ENCODE peak calls at places on chromosomes 13 and 19, in four cellular contexts. N, J, H and C are unnamed samples.

GRCh38 chr19:49916839-49917733 is 11.9 kb upstream of the ATF5 start:
- ATAC-seq in N (no peak), J (peak; percentile 28), H (peak; percentile 25), C (peak; percentile 11)

GRCh38 chr13:27088619-27089018 is 83.0 kb downstream of the USP12 start:
- ATAC-seq in N (no peak), J (no peak), H (no peak), C (no peak)

GRCh38 chr19:10820173-10820572 is 15.8 kb downstream of the TMED1 start:
- ATAC-seq in N (no peak), J (no peak), H (no peak), C (no peak)

GRCh38 chr19:10010247-10010691 is at the start of gene COL5A3:
- ATAC-seq in N (peak; percentile 21), J (no peak), H (peak; percentile 39), C (peak; percentile 80)

GRCh38 chr13:99971576-99972189 is at the start of gene ZIC5:
- ATAC-seq in N (no peak), J (no peak), H (no peak), C (no peak)

GRCh38 chr13:110157718-110158117 is 149.2 kb downstream of the COL4A1 start:
- ATAC-seq in N (no peak), J (no peak), H (peak; percentile 29), C (no peak)

GRCh38 chr13:21872795-21873194 is 201.9 kb downstream of the FGF9 start:
- ATAC-seq in N (no peak), J (no peak), H (no peak), C (peak; percentile 46)

GRCh38 chr19:23972161-23972560 is 57.5 kb downstream of the ZNF726 start:
- ATAC-seq in N (no peak), J (no peak), H (no peak), C (no peak)

GRCh38 chr19:6362351-6362801 is 1.0 kb downstream of the CLPP start:
- ATAC-seq in N (no peak), J (peak; percentile 42), H (no peak), C (no peak)

GRCh38 chr13:60351816-60352215 is 45.2 kb upstream of the TDRD3 start:
- ATAC-seq in N (no peak), J (no peak), H (no peak), C (no peak)

GRCh38 chr13:24356270-24356669 is 46.9 kb downstream of the C1QTNF9 start:
- ATAC-seq in N (no peak), J (no peak), H (no peak), C (no peak)

GRCh38 chr19:934865-935422 is 9.1 kb downstream of the ARID3A start:
- ATAC-seq in N (peak; percentile 85), J (no peak), H (peak; percentile 97), C (peak; percentile 90)

GRCh38 chr19:2337329-2337707 is 8.8 kb downstream of the SPPL2B start:
- ATAC-seq in N (no peak), J (no peak), H (no peak), C (peak; percentile 38)

GRCh38 chr13:23378009-23378632 is 55.4 kb downstream of the SACS start:
- ATAC-seq in N (peak; percentile 66), J (peak; percentile 19), H (no peak), C (no peak)

GRCh38 chr13:108676620-108677019 is 47.2 kb downstream of the MYO16 start:
- ATAC-seq in N (no peak), J (no peak), H (no peak), C (no peak)

GRCh38 chr19:47350599-47350998 is 1.5 kb downstream of the DHX34 start:
- ATAC-seq in N (no peak), J (no peak), H (no peak), C (no peak)

GRCh38 chr19:47353307-47353712 is 4.2 kb downstream of the DHX34 start:
- ATAC-seq in N (no peak), J (no peak), H (no peak), C (no peak)

GRCh38 chr19:47348819-47349795 is at the start of gene DHX34:
- ATAC-seq in N (peak; percentile 100), J (peak; percentile 98), H (peak; percentile 100), C (peak; percentile 100)

GRCh38 chr19:47351545-47351944 is 2.4 kb downstream of the DHX34 start:
- ATAC-seq in N (no peak), J (no peak), H (no peak), C (no peak)

DNA sequence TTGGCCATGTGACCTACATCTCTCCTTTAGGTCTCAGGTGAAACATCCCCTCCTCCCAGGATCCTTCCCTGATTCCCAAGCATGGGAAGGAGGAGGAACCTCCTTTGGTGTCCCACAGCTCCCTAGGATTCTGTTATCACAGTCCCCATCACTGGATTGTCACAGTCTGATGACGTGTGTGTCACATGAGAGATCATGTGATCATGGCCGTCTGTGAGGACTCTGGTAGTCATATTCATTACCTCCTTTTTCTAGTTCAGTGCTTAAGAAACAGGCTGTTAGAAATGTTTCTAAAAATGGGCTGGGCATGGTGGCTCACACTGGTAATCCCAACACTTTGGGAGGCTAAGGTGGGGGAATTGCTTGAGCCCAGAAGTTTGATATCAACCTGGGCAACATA is 3.0 kb downstream of the DHX34 start:
- ATAC-seq in N (no peak), J (no peak), H (no peak), C (no peak)
- H3K36me3 ChIP-seq in N (no peaks in the 10 kb centered on the region), J (peaks cover 35% of the 10 kb centered on the region), H (peaks cover 48% of the 10 kb centered on the region), C (peaks cover 50% of the 10 kb centered on the region)

DNA sequence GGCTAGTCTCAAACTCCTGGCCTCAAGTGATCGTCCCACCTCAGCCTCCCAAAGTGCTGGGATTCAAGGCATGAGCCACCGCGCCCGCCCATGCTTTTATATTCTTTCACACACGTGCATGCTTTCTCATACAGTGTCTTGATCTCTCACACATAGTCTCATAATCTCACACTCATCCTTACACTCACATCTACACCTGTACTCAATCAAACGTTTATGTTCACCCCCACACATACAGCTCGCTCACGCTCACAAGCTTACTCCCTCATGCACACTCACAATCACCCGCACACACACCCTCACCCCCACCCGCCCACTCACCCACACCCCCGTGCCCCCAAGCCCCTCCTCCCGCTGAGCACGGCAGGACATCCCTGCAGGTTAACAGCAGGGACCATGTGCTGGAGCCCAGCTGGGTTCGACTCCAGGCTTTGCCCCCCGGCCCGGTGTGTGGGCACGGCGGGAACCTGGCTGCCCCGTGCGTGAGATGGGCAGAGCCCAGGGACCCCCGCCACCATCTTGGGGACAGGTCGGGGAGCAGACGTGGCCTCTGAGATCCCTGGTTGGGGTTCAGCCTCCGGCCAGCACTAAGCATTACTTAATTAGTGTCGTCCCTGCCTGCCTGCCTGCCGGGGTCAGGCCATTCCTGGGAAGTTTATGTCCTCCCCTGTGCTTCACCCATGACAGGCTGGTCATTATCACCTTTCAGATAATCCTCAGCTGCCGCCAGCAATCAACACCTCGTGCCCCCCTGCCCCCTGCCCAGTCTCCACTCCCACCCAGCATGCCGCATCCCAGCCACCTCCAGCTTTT is 11.4 kb downstream of the SBK2 start:
- ATAC-seq in N (peak; percentile 12), J (no peak), H (no peak), C (no peak)
- H3K36me3 ChIP-seq in N (no peaks in the 10 kb centered on the region), J (no peaks in the 10 kb centered on the region), H (no peaks in the 10 kb centered on the region), C (no peaks in the 10 kb centered on the region)

GRCh38 chr13:98845726-98846125 is 93.3 kb upstream of the SLC15A1 start:
- ATAC-seq in N (no peak), J (no peak), H (no peak), C (no peak)

GRCh38 chr13:98842858-98843481 is 90.5 kb upstream of the SLC15A1 start:
- ATAC-seq in N (peak; percentile 84), J (peak; percentile 76), H (peak; percentile 85), C (peak; percentile 65)

GRCh38 chr13:98846521-98846920 is 94.0 kb upstream of the SLC15A1 start:
- ATAC-seq in N (no peak), J (no peak), H (no peak), C (no peak)

GRCh38 chr13:98842074-98842473 is 89.6 kb upstream of the SLC15A1 start:
- ATAC-seq in N (no peak), J (no peak), H (no peak), C (no peak)

DNA sequence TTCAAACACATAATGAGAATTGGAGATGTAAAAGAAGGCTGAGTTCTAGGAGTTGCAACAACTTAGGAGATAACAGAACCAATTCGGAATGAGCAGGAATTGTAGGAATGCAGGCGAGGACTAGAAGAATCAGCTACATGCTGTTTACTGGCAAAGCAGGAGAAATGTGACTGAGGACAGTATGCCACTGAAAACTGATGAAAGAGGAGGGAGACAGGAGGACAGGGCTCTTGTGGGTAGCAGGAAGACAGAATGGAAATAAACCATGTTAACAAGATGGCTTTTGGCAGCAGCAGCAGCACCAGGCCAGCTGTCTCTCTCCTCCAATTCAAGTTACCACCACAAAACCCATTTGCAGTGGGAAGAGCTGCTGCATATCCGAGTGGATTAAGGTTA is 91.0 kb upstream of the SLC15A1 start:
- ATAC-seq in N (no peak), J (no peak), H (no peak), C (no peak)
- H3K36me3 ChIP-seq in N (peaks cover 2% of the 10 kb centered on the region), J (peaks cover 23% of the 10 kb centered on the region), H (peaks cover 40% of the 10 kb centered on the region), C (peaks cover 51% of the 10 kb centered on the region)

GRCh38 chr19:38727306-38727867 is 16.9 kb downstream of the CAPN12 start:
- ATAC-seq in N (no peak), J (no peak), H (no peak), C (no peak)

GRCh38 chr19:38730470-38730730 is 13.9 kb downstream of the CAPN12 start:
- ATAC-seq in N (no peak), J (no peak), H (no peak), C (no peak)

GRCh38 chr19:38729653-38730469 is 14.4 kb downstream of the CAPN12 start:
- ATAC-seq in N (peak; percentile 46), J (peak; percentile 55), H (peak; percentile 41), C (peak; percentile 59)

GRCh38 chr19:38727868-38728660 is 16.2 kb downstream of the CAPN12 start:
- ATAC-seq in N (no peak), J (no peak), H (no peak), C (no peak)

DNA sequence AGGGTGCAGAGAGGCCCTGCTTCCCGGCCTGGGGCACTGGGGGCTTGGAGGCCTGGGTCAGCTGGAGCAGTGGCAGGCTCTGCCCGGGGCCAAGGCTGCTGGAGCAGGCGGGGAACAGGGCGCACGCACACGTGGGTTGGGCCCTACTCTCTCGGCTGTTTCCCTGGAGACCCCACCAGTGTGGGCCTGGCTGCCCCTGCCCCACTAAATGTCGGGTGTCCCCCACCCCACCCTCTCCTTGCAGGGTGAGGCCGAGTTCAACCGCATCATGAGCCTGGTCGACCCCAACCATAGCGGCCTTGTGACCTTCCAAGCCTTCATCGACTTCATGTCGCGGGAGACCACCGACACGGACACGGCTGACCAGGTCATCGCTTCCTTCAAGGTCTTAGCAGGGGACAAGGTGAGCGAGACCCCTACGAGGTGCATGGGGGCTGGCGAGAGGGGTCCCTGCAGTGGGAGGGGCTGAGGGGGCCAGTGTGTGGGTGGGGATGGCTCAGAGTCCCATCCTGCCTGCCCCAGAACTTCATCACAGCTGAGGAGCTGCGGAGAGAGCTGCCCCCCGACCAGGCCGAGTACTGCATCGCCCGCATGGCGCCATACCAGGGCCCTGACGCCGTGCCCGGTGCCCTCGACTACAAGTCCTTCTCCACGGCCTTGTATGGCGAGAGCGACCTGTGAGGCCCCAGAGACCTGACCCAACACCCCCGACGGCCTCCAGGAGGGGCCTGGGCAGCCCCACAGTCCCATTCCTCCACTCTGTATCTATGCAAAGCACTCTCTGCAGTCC is 15.3 kb downstream of the CAPN12 start:
- ATAC-seq in N (no peak), J (no peak), H (no peak), C (no peak)
- H3K36me3 ChIP-seq in N (peaks cover 5% of the 10 kb centered on the region), J (peaks cover 46% of the 10 kb centered on the region), H (peaks cover 82% of the 10 kb centered on the region), C (no peaks in the 10 kb centered on the region)

GRCh38 chr13:29547135-29547534 is 48.4 kb downstream of the SLC7A1 start:
- ATAC-seq in N (no peak), J (no peak), H (no peak), C (peak; percentile 9)

GRCh38 chr13:29550589-29550988 is 44.9 kb downstream of the SLC7A1 start:
- ATAC-seq in N (no peak), J (no peak), H (no peak), C (no peak)

GRCh38 chr13:29548722-29549446 is 46.6 kb downstream of the SLC7A1 start:
- ATAC-seq in N (no peak), J (no peak), H (no peak), C (no peak)

GRCh38 chr13:29546662-29547061 is 48.8 kb downstream of the SLC7A1 start:
- ATAC-seq in N (no peak), J (no peak), H (no peak), C (no peak)

GRCh38 chr13:29551214-29551613 is 44.3 kb downstream of the SLC7A1 start:
- ATAC-seq in N (no peak), J (no peak), H (no peak), C (no peak)
- H3K36me3 ChIP-seq in N (no peaks in the 10 kb centered on the region), J (peaks cover 39% of the 10 kb centered on the region), H (peaks cover 45% of the 10 kb centered on the region), C (no peaks in the 10 kb centered on the region)